ENCODE peak calls at places on chromosomes 3 and 15, in five cellular contexts. Z is adrenal gland, V is lower lobe of right lung, L is Caco-2, O is heart left ventricle. U is an unnamed sample.

GRCh38 chr3:44240061-44240460 is 1.6 kb upstream of the TOPAZ1 start:
- DNase-seq in Z (no peak), V (no peak), L (no peak), O (no peak), U (no peak)

GRCh38 chr3:14482271-14482721 is 57.8 kb downstream of the GRIP2 start:
- DNase-seq in Z (no peak), V (peak; percentile 34), L (no peak), O (no peak), U (peak; percentile 68)

GRCh38 chr15:63238181-63238580 is 39.2 kb upstream of the APH1B start:
- DNase-seq in Z (no peak), V (no peak), L (no peak), O (no peak), U (no peak)

GRCh38 chr3:105868745-105869530 is at the start of gene CBLB:
- DNase-seq in Z (peak; percentile 95), V (peak; percentile 94), L (peak; percentile 88), O (peak; percentile 95), U (peak; percentile 94)

GRCh38 chr3:72284485-72284884 is 499.5 kb upstream of the PROK2 start:
- DNase-seq in Z (no peak), V (no peak), L (no peak), O (no peak), U (no peak)

GRCh38 chr3:120438971-120439370 is 11.8 kb downstream of the FSTL1 start:
- DNase-seq in Z (peak; percentile 70), V (peak; percentile 53), L (no peak), O (peak; percentile 75), U (peak; percentile 44)

GRCh38 chr3:141431411-141432378 is 55.1 kb upstream of the RASA2 start:
- DNase-seq in Z (no peak), V (no peak), L (peak; percentile 69), O (no peak), U (peak; percentile 54)

GRCh38 chr3:53067571-53067970 is 21.7 kb upstream of the SFMBT1 start:
- DNase-seq in Z (no peak), V (no peak), L (no peak), O (no peak), U (no peak)

GRCh38 chr3:88149516-88150362 is at the start of gene C3orf38:
- DNase-seq in Z (peak; percentile 91), V (peak; percentile 90), L (peak; percentile 88), O (peak; percentile 90), U (peak; percentile 84)

GRCh38 chr15:47870956-47871625 is 153.8 kb downstream of the SEMA6D start:
- DNase-seq in Z (no peak), V (no peak), L (no peak), O (no peak), U (no peak)

GRCh38 chr3:4306860-4307259 is 3.7 kb downstream of the SETMAR start:
- DNase-seq in Z (no peak), V (no peak), L (no peak), O (no peak), U (no peak)

GRCh38 chr15:81531971-81532370 is 158.0 kb upstream of the TMC3 start:
- DNase-seq in Z (no peak), V (no peak), L (no peak), O (no peak), U (no peak)

GRCh38 chr3:14946749-14947104 is 656 bp upstream of the NR2C2 start:
- DNase-seq in Z (no peak), V (no peak), L (no peak), O (no peak), U (no peak)

GRCh38 chr3:42961633-42962032 is 17.5 kb upstream of the GASK1A start:
- DNase-seq in Z (peak; percentile 67), V (no peak), L (peak; percentile 48), O (no peak), U (peak; percentile 69)

DNA sequence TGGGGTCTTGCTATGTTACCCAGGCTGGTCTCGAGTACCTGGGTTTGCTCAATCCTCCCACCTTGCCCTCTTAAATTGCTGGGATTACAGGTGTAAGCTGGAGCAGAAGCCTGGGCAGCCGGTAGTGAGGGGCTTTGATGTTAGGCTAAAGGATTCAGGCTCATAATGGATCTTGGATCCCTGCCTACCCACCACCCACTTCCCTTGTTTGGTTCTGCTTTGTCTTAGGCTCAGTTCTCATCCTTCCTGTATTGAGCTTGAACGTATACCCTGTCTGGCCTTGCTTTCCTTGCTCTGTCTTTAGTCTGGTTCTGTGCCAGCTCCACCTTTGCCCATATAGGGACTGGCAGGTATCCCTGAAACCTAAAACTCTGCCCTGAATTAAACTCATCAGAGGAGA is 1.7 kb downstream of the PPCDC start:
- DNase-seq in Z (no peak), V (no peak), L (no peak), O (no peak), U (no peak)
- H3K4me3 ChIP-seq in Z (no peak overlapping the region), V (no peak overlapping the region), L (no peak overlapping the region), O (no peak overlapping the region), U (no peak overlapping the region)

GRCh38 chr3:196519738-196520122 is 4.6 kb upstream of the SMCO1 start:
- DNase-seq in Z (no peak), V (no peak), L (peak; percentile 63), O (no peak), U (no peak)
- H3K9me3 ChIP-seq in Z (no peaks in the 10 kb centered on the region), V (peaks cover 35% of the 10 kb centered on the region), L (peaks cover 38% of the 10 kb centered on the region), O (no peaks in the 10 kb centered on the region), U (no peaks in the 10 kb centered on the region)

GRCh38 chr3:19065027-19065426 is 83.3 kb upstream of the KCNH8 start:
- DNase-seq in Z (no peak), V (no peak), L (peak; percentile 2), O (no peak), U (no peak)
- TF ChIP-seq CTCF in Z (peak; percentile 48), V (no peak), L (peak; percentile 58), O (peak; percentile 50), U (no peak)

DNA sequence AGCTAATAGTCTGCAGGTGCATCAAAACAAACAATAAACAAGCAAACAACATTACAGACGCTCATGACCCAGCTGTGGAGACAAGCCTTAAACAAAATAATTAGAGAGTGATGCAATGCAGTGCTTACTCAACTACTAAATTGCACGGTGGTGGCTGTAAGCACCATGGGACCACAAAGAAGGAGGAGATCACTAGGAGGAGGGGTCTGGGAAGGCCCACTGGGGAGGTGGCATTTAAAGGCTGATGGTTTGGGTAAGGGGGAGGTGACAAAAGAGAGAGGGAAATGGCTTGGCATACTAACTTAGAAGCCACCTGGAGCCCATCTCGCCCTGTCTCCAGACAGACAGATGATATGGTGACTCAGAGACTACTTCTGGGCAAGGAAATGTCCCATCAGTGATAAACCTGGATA is 516.7 kb downstream of the FOXP1 start:
- DNase-seq in Z (no peak), V (no peak), L (no peak), O (no peak), U (no peak)
- H3K4me3 ChIP-seq in Z (no peak overlapping the region), V (peak overlapping the region; percentile 65), L (no peak overlapping the region), O (no peak overlapping the region), U (no peak overlapping the region)

U was measured in uterus.